ENCODE peak calls at places on chromosome X, in eight cellular contexts. K is SK-MEL-5; G is adipocyte; M is activated CD8-positive, alpha-beta memory T cell treated with anti-CD3 and anti-CD28 coated beads for 4 hours; U is PC-3; N is cardiac fibroblast; Q is RCC 7860; B is retina. W is an unnamed sample.

GRCh38 chrX:123475068-123475724 is 257.7 kb downstream of the THOC2 start:
- DNase-seq in B (no peak), N (peak; percentile 40), K (peak; percentile 8), M (no peak), U (peak; percentile 5), G (peak; percentile 37), Q (no peak), W (no peak)

GRCh38 chrX:153411988-153412574 is 809 bp downstream of the ZFP92 start:
- DNase-seq in Q (no peak), G (no peak), U (no peak), M (no peak), K (no peak), B (no peak), N (no peak), W (no peak)

GRCh38 chrX:153909024-153909979 is 4.8 kb downstream of the AVPR2 start:
- DNase-seq in N (no peak), G (no peak), U (no peak), Q (no peak), B (peak; percentile 44), M (no peak), K (peak; percentile 56), W (peak; percentile 86)

GRCh38 chrX:41912922-41913321 is 10.4 kb downstream of the CASK start:
- DNase-seq in B (no peak), U (peak; percentile 16), Q (peak; percentile 92), M (no peak), G (no peak), K (no peak), N (no peak), W (no peak)

GRCh38 chrX:42732506-42732905 is 45.5 kb downstream of the PPP1R2C start:
- DNase-seq in G (no peak), U (no peak), N (peak; percentile 37), B (no peak), Q (no peak), K (no peak), M (no peak), W (peak; percentile 31)

GRCh38 chrX:155048997-155049619 is 21.8 kb downstream of the CMC4 start:
- DNase-seq in G (peak; percentile 57), M (no peak), B (peak; percentile 10), K (peak; percentile 79), U (peak; percentile 57), N (peak; percentile 68), Q (no peak), W (peak; percentile 81)

GRCh38 chrX:146615807-146616206 is 193.8 kb upstream of the CXorf51B start:
- DNase-seq in U (no peak), N (no peak), K (no peak), B (no peak), M (no peak), G (no peak), Q (no peak), W (peak; percentile 26)

GRCh38 chrX:5672099-5672498 is 556.6 kb downstream of the NLGN4X start:
- DNase-seq in K (no peak), N (no peak), G (no peak), M (no peak), B (no peak), Q (no peak), U (no peak), W (no peak)

GRCh38 chrX:129565046-129565649 is 25.1 kb downstream of the OCRL start:
- DNase-seq in U (no peak), M (no peak), K (no peak), B (no peak), N (no peak), Q (no peak), G (no peak), W (peak; percentile 5)

GRCh38 chrX:74585766-74586165 is 28.7 kb downstream of the RLIM start:
- DNase-seq in U (no peak), Q (no peak), K (peak; percentile 85), B (no peak), N (no peak), M (no peak), G (no peak), W (no peak)

GRCh38 chrX:154030266-154030665 is 10.6 kb upstream of the IRAK1 start:
- DNase-seq in U (no peak), B (no peak), M (no peak), N (no peak), K (no peak), Q (no peak), G (no peak), W (no peak)

GRCh38 chrX:110327336-110327735 is 9.5 kb upstream of the AMMECR1 start:
- DNase-seq in U (no peak), N (no peak), B (no peak), Q (no peak), K (no peak), G (no peak), M (no peak), W (no peak)

GRCh38 chrX:1443496-1444075 is 9.1 kb downstream of the ASMTL start:
- DNase-seq in K (no peak), Q (no peak), N (no peak), B (no peak), M (no peak), G (no peak), U (no peak), W (no peak)

GRCh38 chrX:66162331-66162822 is 1.7 kb upstream of the HEPH start:
- DNase-seq in B (no peak), N (no peak), K (no peak), G (no peak), Q (no peak), U (no peak), M (no peak), W (no peak)

GRCh38 chrX:37989304-37989703 is 17.0 kb upstream of the SYTL5 start:
- DNase-seq in U (no peak), K (no peak), B (no peak), G (no peak), N (no peak), M (no peak), Q (no peak), W (no peak)

GRCh38 chrX:132622130-132622529 is 133.3 kb upstream of the MBNL3 start:
- DNase-seq in U (peak; percentile 48), K (peak; percentile 2), Q (peak; percentile 4), M (no peak), B (no peak), N (peak; percentile 15), G (peak; percentile 25), W (peak; percentile 47)

GRCh38 chrX:30302957-30303356 is 6.2 kb downstream of the NR0B1 start:
- DNase-seq in N (no peak), M (no peak), Q (no peak), K (peak; percentile 53), G (peak; percentile 49), U (peak; percentile 48), B (no peak), W (peak; percentile 17)

GRCh38 chrX:115378471-115378870 is 89.0 kb downstream of the LUZP4 start:
- DNase-seq in Q (no peak), G (peak; percentile 55), U (peak; percentile 16), B (no peak), K (peak; percentile 30), M (no peak), N (peak; percentile 51), W (no peak)

GRCh38 chrX:100408643-100409315 is 1.3 kb downstream of the PCDH19 start:
- DNase-seq in N (no peak), M (no peak), G (no peak), U (no peak), Q (no peak), B (peak; percentile 76), K (no peak), W (peak; percentile 50)

GRCh38 chrX:133670394-133670793 is 255.1 kb upstream of the GPC4 start:
- DNase-seq in Q (peak; percentile 12), U (peak; percentile 72), G (peak; percentile 71), N (peak; percentile 43), M (no peak), K (peak; percentile 50), B (peak; percentile 48), W (no peak)

GRCh38 chrX:119692241-119693031 is 532 bp downstream of the SEPTIN6 start:
- DNase-seq in Q (peak; percentile 4), N (peak; percentile 53), B (peak; percentile 68), M (no peak), G (peak; percentile 61), U (peak; percentile 36), K (peak; percentile 41), W (peak; percentile 69)

GRCh38 chrX:68881911-68882310 is 53.1 kb downstream of the EFNB1 start:
- DNase-seq in U (no peak), B (no peak), G (no peak), Q (no peak), N (no peak), K (no peak), M (no peak), W (no peak)

GRCh38 chrX:10450229-10450958 is 170.0 kb downstream of the MID1 start:
- DNase-seq in B (no peak), M (no peak), N (peak; percentile 81), Q (peak; percentile 66), U (peak; percentile 84), G (peak; percentile 78), K (no peak), W (no peak)

GRCh38 chrX:69024931-69025330 is 140.3 kb downstream of the PJA1 start:
- DNase-seq in U (peak; percentile 81), G (peak; percentile 82), Q (no peak), N (peak; percentile 71), M (no peak), K (no peak), B (no peak), W (peak; percentile 72)

GRCh38 chrX:131392666-131393065 is 103.6 kb upstream of the IGSF1 start:
- DNase-seq in G (no peak), K (no peak), Q (no peak), B (no peak), N (no peak), M (no peak), U (no peak), W (no peak)

GRCh38 chrX:10110984-10111363 is 45.8 kb upstream of the CLCN4 start:
- DNase-seq in Q (no peak), M (peak; percentile 66), K (no peak), B (no peak), N (no peak), U (no peak), G (peak; percentile 40), W (no peak)

GRCh38 chrX:1542994-1543725 is 6.2 kb upstream of the P2RY8 start:
- DNase-seq in M (no peak), G (no peak), U (no peak), Q (no peak), B (no peak), N (no peak), K (no peak), W (no peak)

GRCh38 chrX:107565916-107566602 is 62.3 kb upstream of the PRPS1 start:
- DNase-seq in G (no peak), Q (no peak), K (peak; percentile 70), B (no peak), N (peak; percentile 35), M (no peak), U (peak; percentile 46), W (peak; percentile 78)

GRCh38 chrX:56728752-56729151 is 291 bp upstream of the NBDY start:
- DNase-seq in G (peak; percentile 41), M (peak; percentile 5), K (no peak), U (peak; percentile 23), B (peak; percentile 53), Q (no peak), N (peak; percentile 28), W (no peak)

GRCh38 chrX:11647048-11647650 is 18.6 kb downstream of the ARHGAP6 start:
- DNase-seq in U (no peak), G (no peak), M (no peak), Q (no peak), B (no peak), N (no peak), K (no peak), W (peak; percentile 47)

GRCh38 chrX:8845060-8845459 is 43.9 kb upstream of the FAM9A start:
- DNase-seq in B (no peak), G (no peak), U (peak; percentile 87), K (peak; percentile 0), Q (peak; percentile 71), M (no peak), N (peak; percentile 38), W (peak; percentile 67)

GRCh38 chrX:1244164-1245076 is 24.2 kb upstream of the CSF2RA start:
- DNase-seq in G (no peak), U (peak; percentile 6), K (peak; percentile 52), M (no peak), B (no peak), Q (no peak), N (no peak), W (peak; percentile 96)

GRCh38 chrX:48480142-48480541 is 4.1 kb downstream of the FTSJ1 start:
- DNase-seq in B (no peak), M (no peak), K (no peak), Q (no peak), G (no peak), N (no peak), U (no peak), W (no peak)

GRCh38 chrX:40152706-40153334 is 55.1 kb upstream of the BCOR start:
- DNase-seq in Q (peak; percentile 35), K (peak; percentile 80), N (no peak), B (peak; percentile 70), G (peak; percentile 58), U (peak; percentile 50), M (no peak), W (peak; percentile 64)